ENCODE peak calls at places on chromosomes 6 and 20, in five cellular contexts. L is A549, O is ovary, E is HepG2, X is K562. D is an unnamed sample.

GRCh38 chr6:71420693-71421328 is 132.2 kb downstream of the OGFRL1 start:
- DNase-seq in E (no peak), L (peak; percentile 67), X (no peak), O (peak; percentile 92), D (peak; percentile 98)

GRCh38 chr6:121944361-121944760 is 455.1 kb upstream of the HSF2 start:
- DNase-seq in L (no peak), O (no peak), E (no peak), X (no peak), D (no peak)

GRCh38 chr6:84466521-84466920 is 239.1 kb upstream of the CEP162 start:
- DNase-seq in X (no peak), E (no peak), L (peak; percentile 35), O (no peak), D (no peak)

GRCh38 chr6:151276112-151276745 is 36.5 kb downstream of the AKAP12 start:
- DNase-seq in O (no peak), X (no peak), E (no peak), L (no peak), D (no peak)

GRCh38 chr20:33162753-33163152 is 5.2 kb upstream of the BPIFA2 start:
- DNase-seq in E (no peak), X (no peak), L (no peak), O (no peak), D (no peak)

GRCh38 chr6:87714093-87714809 is 12.2 kb upstream of the AKIRIN2 start:
- DNase-seq in E (no peak), L (no peak), X (no peak), O (no peak), D (no peak)

GRCh38 chr6:127690092-127690491 is 113.1 kb downstream of the C6orf58 start:
- DNase-seq in E (no peak), O (no peak), L (peak; percentile 2), X (no peak), D (no peak)

GRCh38 chr6:46175446-46175845 is 4.7 kb upstream of the ENPP5 start:
- DNase-seq in O (no peak), X (no peak), L (no peak), E (no peak), D (no peak)

GRCh38 chr6:100657678-100658330 is 193.1 kb upstream of the SIM1 start:
- DNase-seq in E (no peak), L (no peak), X (no peak), O (no peak), D (no peak)

GRCh38 chr6:150634641-150635292 is 35.1 kb downstream of the PLEKHG1 start:
- DNase-seq in E (no peak), L (no peak), O (no peak), X (no peak), D (no peak)

GRCh38 chr6:90369024-90369519 is 72.4 kb upstream of the BACH2 start:
- DNase-seq in O (peak; percentile 58), L (peak; percentile 62), E (peak; percentile 20), X (peak; percentile 80), D (no peak)

GRCh38 chr20:44914924-44915323 is 5.1 kb downstream of the PABPC1L start:
- DNase-seq in E (no peak), X (no peak), O (no peak), L (no peak), D (no peak)

GRCh38 chr20:53711333-53712211 is 117.9 kb upstream of the ZNF217 start:
- DNase-seq in L (no peak), E (peak; percentile 69), X (no peak), O (no peak), D (no peak)

GRCh38 chr20:324177-325042 is 942 bp upstream of the SOX12 start:
- DNase-seq in L (peak; percentile 93), E (peak; percentile 89), O (peak; percentile 90), X (peak; percentile 78), D (peak; percentile 96)

GRCh38 chr20:57391439-57392129 is 388 bp downstream of the RBM38 start:
- DNase-seq in E (no peak), O (peak; percentile 35), L (no peak), X (peak; percentile 74), D (no peak)

GRCh38 chr20:57394087-57395082 is 3.2 kb downstream of the RBM38 start:
- DNase-seq in L (no peak), E (no peak), X (no peak), O (no peak), D (no peak)

GRCh38 chr20:57393321-57394086 is 2.3 kb downstream of the RBM38 start:
- DNase-seq in X (no peak), L (no peak), O (peak; percentile 19), E (no peak), D (no peak)

GRCh38 chr20:57392130-57392445 is 892 bp downstream of the RBM38 start:
- DNase-seq in L (peak; percentile 31), X (no peak), E (no peak), O (no peak), D (no peak)

GRCh38 chr20:57392512-57393271 is 1.5 kb downstream of the RBM38 start:
- DNase-seq in X (peak; percentile 48), O (peak; percentile 34), E (no peak), L (no peak), D (no peak)
- TF ChIP-seq EP300 in X (no peak), O (no peak), E (no peak), L (no peak), D (no peak)

DNA sequence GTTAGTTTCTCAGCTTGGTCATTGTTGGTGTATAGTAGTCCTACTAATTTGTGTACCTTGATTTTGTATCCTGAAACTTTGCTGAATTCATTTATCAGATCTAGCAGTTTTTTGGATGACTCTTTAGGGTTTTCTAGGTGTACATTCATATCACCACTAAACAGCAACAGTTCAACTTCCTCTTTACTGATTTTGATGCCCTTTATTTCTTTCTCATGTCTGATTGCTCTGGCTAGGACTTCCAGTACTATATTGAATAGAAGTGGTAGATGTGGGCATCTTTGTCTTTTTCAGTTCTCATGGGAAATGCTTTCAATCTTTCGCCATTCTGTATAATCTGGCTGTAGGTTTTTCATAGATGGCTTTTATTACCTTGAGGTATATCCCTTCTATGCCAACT is 61.3 kb upstream of the HEY2 start:
- DNase-seq in E (no peak), L (no peak), X (no peak), O (no peak), D (no peak)
- H3K9me3 ChIP-seq in E (no peaks in the 10 kb centered on the region), L (no peaks in the 10 kb centered on the region), X (no peaks in the 10 kb centered on the region), O (no peaks in the 10 kb centered on the region), D (no peaks in the 10 kb centered on the region)

GRCh38 chr20:23669866-23670265 is 19.0 kb downstream of the CST4 start:
- DNase-seq in O (no peak), E (no peak), X (no peak), L (no peak), D (no peak)
- TF ChIP-seq EP300 in O (no peak), E (no peak), X (no peak), L (no peak), D (no peak)

DNA sequence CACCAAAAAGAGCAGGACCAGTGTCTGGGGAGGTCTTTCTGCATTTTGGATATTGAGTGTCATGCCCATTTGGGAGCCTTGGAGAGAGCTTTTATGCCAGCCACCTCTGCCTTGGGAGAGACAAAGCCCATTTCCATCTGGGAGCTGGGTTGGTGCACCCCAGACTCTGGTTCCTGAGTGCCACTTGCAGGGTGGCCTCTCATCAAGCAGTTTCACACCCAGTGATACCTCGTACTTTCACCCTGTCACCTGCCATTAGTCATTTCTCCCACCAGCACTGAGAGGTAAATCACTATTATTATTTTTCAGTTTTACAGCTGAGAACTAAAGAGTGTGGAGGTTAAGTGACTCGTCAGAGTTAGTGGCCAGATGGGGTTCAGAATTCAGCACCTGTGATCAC is 94.7 kb downstream of the PTPRT start:
- DNase-seq in X (no peak), E (no peak), L (no peak), O (no peak), D (peak; percentile 75)
- H3K9me3 ChIP-seq in X (no peaks in the 10 kb centered on the region), E (no peaks in the 10 kb centered on the region), L (no peaks in the 10 kb centered on the region), O (no peaks in the 10 kb centered on the region), D (no peaks in the 10 kb centered on the region)

GRCh38 chr6:116253505-116254296 is at the start of gene TSPYL4:
- DNase-seq in E (peak; percentile 95), L (peak; percentile 78), X (peak; percentile 91), O (peak; percentile 94), D (peak; percentile 97)
- TF ChIP-seq EP300 in E (no peak), L (no peak), X (no peak), O (no peak), D (no peak)

GRCh38 chr6:145480024-145480423 is 255.3 kb downstream of the EPM2A start:
- DNase-seq in O (no peak), E (no peak), L (no peak), X (no peak), D (no peak)

DNA sequence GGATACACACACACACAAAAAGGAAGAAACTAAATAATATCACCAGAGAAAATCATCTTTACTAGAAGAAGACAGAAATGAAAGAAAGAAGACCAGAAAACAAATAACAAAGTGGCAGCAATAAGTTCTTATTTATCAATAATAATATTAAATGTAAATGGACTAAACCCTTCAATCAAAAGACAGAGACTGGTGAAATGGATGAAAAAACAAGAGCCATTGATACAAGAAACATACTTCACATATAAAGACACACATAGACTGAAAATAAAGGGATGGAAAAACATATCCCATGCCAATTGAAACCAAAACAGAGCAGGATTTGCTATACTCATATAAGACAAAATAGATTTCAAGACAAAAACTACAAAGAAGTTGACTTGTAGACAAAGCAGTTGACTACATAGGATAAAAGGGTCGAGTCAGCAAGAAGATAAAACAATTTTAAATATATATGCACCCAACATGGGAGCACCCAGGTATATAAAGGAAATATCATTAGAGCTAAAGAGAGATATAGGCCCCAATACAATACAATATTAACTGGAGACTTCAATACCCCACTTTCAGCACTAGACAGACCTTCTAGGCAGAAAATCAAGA is 259.4 kb downstream of the EPM2A start:
- DNase-seq in X (no peak), L (no peak), E (no peak), O (no peak), D (no peak)
- H3K9me3 ChIP-seq in X (peaks cover 3% of the 10 kb centered on the region), L (no peaks in the 10 kb centered on the region), E (peaks cover 30% of the 10 kb centered on the region), O (no peaks in the 10 kb centered on the region), D (peaks cover 33% of the 10 kb centered on the region)

GRCh38 chr6:7624781-7625710 is 35.0 kb downstream of the SNRNP48 start:
- DNase-seq in E (no peak), X (no peak), O (no peak), L (no peak), D (peak; percentile 75)
- TF ChIP-seq EP300 in E (no peak), X (no peak), O (no peak), L (no peak), D (no peak)

GRCh38 chr20:49283176-49283702 is 5.4 kb upstream of the ZNFX1 start:
- DNase-seq in O (no peak), L (no peak), E (no peak), X (no peak), D (no peak)

GRCh38 chr20:49285233-49285668 is 7.4 kb upstream of the ZNFX1 start:
- DNase-seq in L (no peak), O (no peak), E (no peak), X (no peak), D (no peak)

GRCh38 chr20:49282584-49283171 is 4.8 kb upstream of the ZNFX1 start:
- DNase-seq in O (no peak), X (no peak), E (no peak), L (no peak), D (no peak)

GRCh38 chr20:49284818-49285217 is 7.0 kb upstream of the ZNFX1 start:
- DNase-seq in O (no peak), X (no peak), L (no peak), E (no peak), D (no peak)

GRCh38 chr20:49283703-49284625 is 6.1 kb upstream of the ZNFX1 start:
- DNase-seq in E (peak; percentile 48), X (no peak), L (no peak), O (no peak), D (no peak)
- H3K9me3 ChIP-seq in E (no peaks in the 10 kb centered on the region), X (peaks cover 2% of the 10 kb centered on the region), L (peaks cover 9% of the 10 kb centered on the region), O (peaks cover 4% of the 10 kb centered on the region), D (peaks cover 50% of the 10 kb centered on the region)

D was measured in esophagus muscularis mucosa.